ENCODE peak calls at places on chromosomes 12 and 14, in six cellular contexts. One of them, this sample, is unnamed.

GRCh38 chr12:6052940-6053329 is 71.5 kb downstream of the VWF start:
- DNase-seq in aorta: no peak
- DNase-seq in kidney epithelial cell: no peak
- DNase-seq in CD8-positive, alpha-beta T cell: no peak
- DNase-seq in GM06990: no peak
- DNase-seq in right cardiac atrium: no peak
- DNase-seq in this sample: no peak

GRCh38 chr14:22285991-22286390 is 303.0 kb downstream of the DAD1 start:
- DNase-seq in kidney epithelial cell: no peak
- DNase-seq in right cardiac atrium: no peak
- DNase-seq in GM06990: no peak
- DNase-seq in aorta: no peak
- DNase-seq in CD8-positive, alpha-beta T cell: no peak
- DNase-seq in this sample: no peak

GRCh38 chr12:32211066-32211768 is 104.6 kb downstream of the BICD1 start:
- DNase-seq in kidney epithelial cell: no peak
- DNase-seq in right cardiac atrium: no peak
- DNase-seq in GM06990: no peak
- DNase-seq in aorta: no peak
- DNase-seq in CD8-positive, alpha-beta T cell: no peak
- DNase-seq in this sample: no peak

GRCh38 chr14:59225281-59225680 is 36.8 kb downstream of the DAAM1 start:
- DNase-seq in right cardiac atrium: no peak
- DNase-seq in aorta: no peak
- DNase-seq in GM06990: no peak
- DNase-seq in kidney epithelial cell: no peak
- DNase-seq in CD8-positive, alpha-beta T cell: no peak
- DNase-seq in this sample: no peak

GRCh38 chr12:122304924-122305323 is 38.6 kb upstream of the VPS33A start:
- DNase-seq in kidney epithelial cell: no peak
- DNase-seq in aorta: no peak
- DNase-seq in right cardiac atrium: no peak
- DNase-seq in GM06990: no peak
- DNase-seq in CD8-positive, alpha-beta T cell: no peak
- DNase-seq in this sample: no peak

GRCh38 chr12:40584763-40585162 is 107.5 kb upstream of the CNTN1 start:
- DNase-seq in aorta: no peak
- DNase-seq in kidney epithelial cell: no peak
- DNase-seq in GM06990: no peak
- DNase-seq in CD8-positive, alpha-beta T cell: no peak
- DNase-seq in right cardiac atrium: no peak
- DNase-seq in this sample: no peak

GRCh38 chr12:70002097-70002911 is 177.3 kb downstream of the MYRFL start:
- DNase-seq in aorta: no peak
- DNase-seq in CD8-positive, alpha-beta T cell: no peak
- DNase-seq in GM06990: no peak
- DNase-seq in kidney epithelial cell: no peak
- DNase-seq in right cardiac atrium: peak; percentile 69
- DNase-seq in this sample: no peak

GRCh38 chr14:91264151-91265150 is 19.9 kb upstream of the GPR68 start:
- DNase-seq in aorta: no peak
- DNase-seq in CD8-positive, alpha-beta T cell: peak; percentile 21
- DNase-seq in GM06990: no peak
- DNase-seq in kidney epithelial cell: no peak
- DNase-seq in right cardiac atrium: peak; percentile 70
- DNase-seq in this sample: no peak

GRCh38 chr12:65968359-65968758 is 144.1 kb downstream of the HMGA2 start:
- DNase-seq in kidney epithelial cell: no peak
- DNase-seq in right cardiac atrium: no peak
- DNase-seq in GM06990: no peak
- DNase-seq in aorta: no peak
- DNase-seq in CD8-positive, alpha-beta T cell: no peak
- DNase-seq in this sample: no peak

GRCh38 chr12:63897931-63898330 is 53.4 kb downstream of the SRGAP1 start:
- DNase-seq in GM06990: no peak
- DNase-seq in kidney epithelial cell: no peak
- DNase-seq in right cardiac atrium: no peak
- DNase-seq in CD8-positive, alpha-beta T cell: no peak
- DNase-seq in aorta: no peak
- DNase-seq in this sample: no peak

GRCh38 chr12:111363578-111363977 is 5.3 kb downstream of the PHETA1 start:
- DNase-seq in right cardiac atrium: no peak
- DNase-seq in kidney epithelial cell: peak; percentile 34
- DNase-seq in GM06990: no peak
- DNase-seq in CD8-positive, alpha-beta T cell: no peak
- DNase-seq in aorta: no peak
- DNase-seq in this sample: peak; percentile 12

GRCh38 chr12:116673713-116674112 is 64.2 kb downstream of the SPRING1 start:
- DNase-seq in kidney epithelial cell: no peak
- DNase-seq in aorta: no peak
- DNase-seq in GM06990: no peak
- DNase-seq in right cardiac atrium: no peak
- DNase-seq in CD8-positive, alpha-beta T cell: no peak
- DNase-seq in this sample: no peak

GRCh38 chr12:90896164-90896563 is 58.8 kb downstream of the CCER1 start:
- DNase-seq in GM06990: no peak
- DNase-seq in kidney epithelial cell: peak; percentile 77
- DNase-seq in right cardiac atrium: no peak
- DNase-seq in aorta: no peak
- DNase-seq in CD8-positive, alpha-beta T cell: no peak
- DNase-seq in this sample: peak; percentile 26

GRCh38 chr12:58285551-58285950 is 344.2 kb downstream of the ATP23 start:
- DNase-seq in right cardiac atrium: no peak
- DNase-seq in kidney epithelial cell: no peak
- DNase-seq in CD8-positive, alpha-beta T cell: no peak
- DNase-seq in GM06990: no peak
- DNase-seq in aorta: no peak
- DNase-seq in this sample: no peak

GRCh38 chr12:100473716-100474150 is at the start of gene NR1H4:
- DNase-seq in aorta: no peak
- DNase-seq in GM06990: no peak
- DNase-seq in right cardiac atrium: no peak
- DNase-seq in kidney epithelial cell: peak; percentile 61
- DNase-seq in CD8-positive, alpha-beta T cell: no peak
- DNase-seq in this sample: no peak

GRCh38 chr14:72476657-72477499 is 417.0 kb downstream of the DPF3 start:
- DNase-seq in kidney epithelial cell: peak; percentile 95
- DNase-seq in GM06990: peak; percentile 86
- DNase-seq in CD8-positive, alpha-beta T cell: peak; percentile 48
- DNase-seq in aorta: no peak
- DNase-seq in right cardiac atrium: peak; percentile 72
- DNase-seq in this sample: peak; percentile 66

GRCh38 chr12:81077686-81078441 is at the start of gene ACSS3:
- DNase-seq in CD8-positive, alpha-beta T cell: no peak
- DNase-seq in kidney epithelial cell: no peak
- DNase-seq in right cardiac atrium: peak; percentile 90
- DNase-seq in GM06990: no peak
- DNase-seq in aorta: peak; percentile 83
- DNase-seq in this sample: no peak

GRCh38 chr14:99817331-99817730 is 24.1 kb downstream of the EML1 start:
- DNase-seq in CD8-positive, alpha-beta T cell: no peak
- DNase-seq in kidney epithelial cell: no peak
- DNase-seq in GM06990: no peak
- DNase-seq in aorta: no peak
- DNase-seq in right cardiac atrium: no peak
- DNase-seq in this sample: no peak

DNA sequence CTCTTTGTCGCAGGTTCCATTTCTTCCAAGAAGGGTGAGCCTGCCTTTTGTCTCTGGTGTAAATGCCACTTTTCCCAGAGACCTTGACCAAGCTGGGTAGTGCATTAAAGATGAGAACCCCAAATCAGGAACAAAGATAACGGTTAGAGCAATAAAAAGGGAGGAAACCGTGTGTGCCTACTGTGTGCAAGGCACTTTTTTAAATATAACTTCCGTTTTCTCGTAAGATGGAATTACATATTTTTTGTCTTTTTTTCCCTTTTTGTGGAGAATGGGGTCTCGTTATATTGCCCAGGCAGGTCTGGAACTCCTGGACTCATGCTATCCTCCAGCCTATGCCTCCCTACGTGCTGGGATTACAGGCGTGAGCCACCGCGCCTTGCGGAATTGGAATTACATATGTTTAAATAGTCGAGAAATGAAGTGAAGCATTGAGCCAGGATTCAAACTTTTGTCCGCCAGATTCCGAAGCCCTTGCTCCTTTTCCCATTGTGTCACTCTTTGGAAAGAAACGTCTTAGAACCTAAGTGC is 506 bp upstream of the NABP2 start:
- DNase-seq in CD8-positive, alpha-beta T cell: no peak
- DNase-seq in right cardiac atrium: no peak
- DNase-seq in GM06990: no peak
- DNase-seq in aorta: no peak
- DNase-seq in kidney epithelial cell: no peak
- DNase-seq in this sample: no peak
- H3K4me3 ChIP-seq in CD8-positive, alpha-beta T cell: peak overlapping the region; percentile 68
- H3K4me3 ChIP-seq in right cardiac atrium: peak overlapping the region; percentile 39
- H3K4me3 ChIP-seq in GM06990: peak overlapping the region; percentile 38
- H3K4me3 ChIP-seq in aorta: no peak overlapping the region
- H3K4me3 ChIP-seq in kidney epithelial cell: no peak overlapping the region
- H3K4me3 ChIP-seq in this sample: no peak overlapping the region

GRCh38 chr14:65159281-65160062 is 57.2 kb upstream of the MAX start:
- DNase-seq in GM06990: peak; percentile 50
- DNase-seq in right cardiac atrium: no peak
- DNase-seq in CD8-positive, alpha-beta T cell: no peak
- DNase-seq in kidney epithelial cell: no peak
- DNase-seq in aorta: no peak
- DNase-seq in this sample: no peak

GRCh38 chr14:65151329-65152010 is 49.2 kb upstream of the MAX start:
- DNase-seq in CD8-positive, alpha-beta T cell: no peak
- DNase-seq in aorta: no peak
- DNase-seq in GM06990: no peak
- DNase-seq in kidney epithelial cell: no peak
- DNase-seq in right cardiac atrium: no peak
- DNase-seq in this sample: no peak

GRCh38 chr14:65160091-65160490 is 57.8 kb upstream of the MAX start:
- DNase-seq in aorta: no peak
- DNase-seq in kidney epithelial cell: no peak
- DNase-seq in GM06990: no peak
- DNase-seq in CD8-positive, alpha-beta T cell: no peak
- DNase-seq in right cardiac atrium: no peak
- DNase-seq in this sample: no peak

GRCh38 chr14:65153101-65153500 is 50.8 kb upstream of the MAX start:
- DNase-seq in kidney epithelial cell: no peak
- DNase-seq in right cardiac atrium: no peak
- DNase-seq in aorta: no peak
- DNase-seq in CD8-positive, alpha-beta T cell: no peak
- DNase-seq in GM06990: no peak
- DNase-seq in this sample: no peak

DNA sequence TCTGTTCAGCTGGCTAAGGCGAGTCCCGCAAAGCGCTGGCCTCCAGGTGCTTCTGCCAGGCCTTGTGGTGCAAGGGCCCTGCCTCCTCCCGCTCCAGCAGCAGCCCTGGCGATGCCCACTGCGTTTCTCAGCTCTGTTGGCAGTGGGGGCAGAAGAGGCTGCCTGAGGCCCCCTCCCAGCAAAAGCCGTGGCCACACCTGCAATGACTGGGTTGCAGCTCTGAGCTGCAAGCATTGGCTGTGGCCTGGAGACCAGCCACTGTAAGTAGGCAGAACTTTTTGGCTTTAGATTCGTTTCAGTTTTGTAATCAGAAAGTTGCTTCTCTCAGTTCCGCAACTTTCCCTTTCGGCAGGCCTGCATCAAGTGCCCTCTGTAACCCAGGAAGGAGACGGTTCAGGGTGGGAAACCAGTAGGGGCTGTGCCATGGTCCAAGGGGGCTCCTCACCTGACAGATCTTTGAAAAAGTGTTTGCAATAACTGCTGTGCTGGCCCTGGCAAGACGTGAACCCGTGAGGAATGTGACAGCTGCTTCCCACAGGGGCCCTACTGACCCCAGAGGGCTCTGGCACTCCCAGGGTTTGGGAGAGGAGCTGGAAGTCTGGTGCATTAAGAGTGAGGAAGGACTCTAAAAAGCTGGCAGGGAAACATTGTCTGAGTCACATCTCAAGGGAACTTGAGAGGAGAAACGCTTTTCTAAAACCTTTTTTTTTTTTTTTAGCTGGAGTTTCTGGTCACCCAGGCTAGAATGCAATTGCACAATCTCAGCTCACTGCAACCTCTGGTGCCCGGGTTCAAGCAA is 54.5 kb upstream of the MAX start:
- DNase-seq in kidney epithelial cell: no peak
- DNase-seq in right cardiac atrium: peak; percentile 70
- DNase-seq in CD8-positive, alpha-beta T cell: no peak
- DNase-seq in aorta: peak; percentile 78
- DNase-seq in GM06990: peak; percentile 49
- DNase-seq in this sample: peak; percentile 58
- H3K4me3 ChIP-seq in kidney epithelial cell: no peak overlapping the region
- H3K4me3 ChIP-seq in right cardiac atrium: no peak overlapping the region
- H3K4me3 ChIP-seq in CD8-positive, alpha-beta T cell: no peak overlapping the region
- H3K4me3 ChIP-seq in aorta: no peak overlapping the region
- H3K4me3 ChIP-seq in GM06990: no peak overlapping the region
- H3K4me3 ChIP-seq in this sample: peak overlapping the region; percentile 1

DNA sequence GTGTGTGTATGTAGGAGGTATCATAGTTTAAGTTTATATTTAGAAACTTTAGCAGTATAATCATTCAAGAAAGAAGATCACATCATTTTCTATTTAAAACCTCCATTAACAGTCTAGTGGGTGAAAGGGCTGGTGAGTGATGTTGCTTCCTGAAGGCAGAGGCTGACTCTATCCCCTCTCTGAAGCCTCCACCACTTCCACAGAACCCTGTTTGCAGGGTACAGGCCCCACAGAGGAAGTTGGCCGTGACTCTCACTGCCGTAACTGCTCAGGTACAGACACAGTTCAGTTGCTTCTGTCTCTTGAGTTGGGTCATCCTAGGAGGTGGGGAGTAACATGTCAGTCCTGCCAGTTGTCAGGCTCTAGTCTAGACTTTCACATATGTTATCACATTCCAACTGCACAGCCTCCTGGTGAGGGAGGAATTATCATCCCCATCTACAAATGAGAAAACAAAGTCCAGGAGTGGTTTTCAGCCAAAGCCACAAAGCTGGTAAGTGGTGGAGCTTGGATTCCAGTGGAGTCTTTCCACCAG is 31.5 kb downstream of the CFL2 start:
- DNase-seq in GM06990: peak; percentile 49
- DNase-seq in right cardiac atrium: no peak
- DNase-seq in CD8-positive, alpha-beta T cell: no peak
- DNase-seq in aorta: no peak
- DNase-seq in kidney epithelial cell: no peak
- DNase-seq in this sample: no peak
- H3K4me3 ChIP-seq in GM06990: no peak overlapping the region
- H3K4me3 ChIP-seq in right cardiac atrium: no peak overlapping the region
- H3K4me3 ChIP-seq in CD8-positive, alpha-beta T cell: no peak overlapping the region
- H3K4me3 ChIP-seq in aorta: no peak overlapping the region
- H3K4me3 ChIP-seq in kidney epithelial cell: no peak overlapping the region
- H3K4me3 ChIP-seq in this sample: no peak overlapping the region

DNA sequence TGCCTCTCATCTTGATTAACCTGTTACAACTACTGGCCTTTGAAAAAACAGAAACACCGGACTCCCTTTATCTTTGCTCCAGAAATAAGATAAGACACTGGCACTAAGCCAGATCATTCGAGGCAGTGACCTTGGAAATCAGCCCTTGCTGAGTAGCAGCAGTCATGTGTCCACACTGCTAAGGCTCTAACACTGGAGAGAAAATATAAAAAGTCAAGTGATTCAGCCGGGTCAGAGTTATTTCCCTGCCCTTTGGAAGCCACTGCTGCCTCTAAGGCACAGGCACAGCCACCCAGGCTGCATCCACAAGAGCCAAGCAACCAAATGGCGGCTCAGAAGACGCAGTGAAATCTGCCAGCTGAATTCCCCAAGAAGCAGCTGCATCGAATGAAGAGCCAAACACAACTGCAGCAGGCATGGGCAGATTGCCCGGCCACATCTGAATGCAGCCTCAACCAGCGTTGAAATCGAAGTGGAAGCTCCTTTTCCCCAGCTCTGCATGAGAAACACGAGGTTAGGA is 40.7 kb downstream of the NT5DC3 start:
- DNase-seq in kidney epithelial cell: no peak
- DNase-seq in CD8-positive, alpha-beta T cell: no peak
- DNase-seq in right cardiac atrium: peak; percentile 91
- DNase-seq in GM06990: no peak
- DNase-seq in aorta: peak; percentile 85
- DNase-seq in this sample: no peak
- H3K4me3 ChIP-seq in kidney epithelial cell: no peak overlapping the region
- H3K4me3 ChIP-seq in CD8-positive, alpha-beta T cell: no peak overlapping the region
- H3K4me3 ChIP-seq in right cardiac atrium: no peak overlapping the region
- H3K4me3 ChIP-seq in GM06990: no peak overlapping the region
- H3K4me3 ChIP-seq in aorta: no peak overlapping the region
- H3K4me3 ChIP-seq in this sample: no peak overlapping the region